ENCODE peak calls at places on chromosome 2, in seven cellular contexts. M, E, X, F, S, B and K are unnamed samples. For H3K4me1, the result is how much of the 10 kb centered on the place peaks cover.

GRCh38 chr2:154457291-154457690 is 241.2 kb upstream of the KCNJ3 start:
- DNase-seq in M (no peak), E (no peak), X (no peak), F (no peak), S (no peak), B (no peak), K (no peak)

GRCh38 chr2:37333256-37333655 is 8.6 kb upstream of the PRKD3 start:
- DNase-seq in M (no peak), E (no peak), X (no peak), F (no peak), S (no peak), B (no peak), K (no peak)

GRCh38 chr2:239957681-239958181 is 67.4 kb downstream of the NDUFA10 start:
- DNase-seq in M (no peak), E (peak), X (no peak), F (no peak), S (peak), B (no peak), K (peak)

GRCh38 chr2:223789423-223789822 is 48.0 kb downstream of the AP1S3 start:
- DNase-seq in M (no peak), E (no peak), X (no peak), F (no peak), S (no peak), B (no peak), K (no peak)

GRCh38 chr2:185507703-185508102 is 230.9 kb upstream of the FSIP2 start:
- DNase-seq in M (no peak), E (no peak), X (no peak), F (no peak), S (no peak), B (no peak), K (no peak)

GRCh38 chr2:41994177-41994576 is 53.6 kb upstream of the PKDCC start:
- DNase-seq in M (no peak), E (no peak), X (no peak), F (no peak), S (no peak), B (peak), K (no peak)

GRCh38 chr2:86038291-86039081 is 67.2 kb downstream of the POLR1A start:
- DNase-seq in M (peak), E (no peak), X (no peak), F (no peak), S (peak), B (no peak), K (no peak)

GRCh38 chr2:104429978-104430740 is 423.8 kb upstream of the POU3F3 start:
- DNase-seq in M (no peak), E (no peak), X (no peak), F (no peak), S (no peak), B (no peak), K (no peak)

GRCh38 chr2:147663964-147664363 is 180.9 kb upstream of the ACVR2A start:
- DNase-seq in M (no peak), E (no peak), X (no peak), F (no peak), S (no peak), B (no peak), K (no peak)

GRCh38 chr2:160415991-160416390 is 77.6 kb downstream of the RBMS1 start:
- DNase-seq in M (no peak), E (no peak), X (no peak), F (no peak), S (no peak), B (no peak), K (no peak)

GRCh38 chr2:238100049-238100820 is at the start of gene ESPNL:
- DNase-seq in M (peak), E (no peak), X (peak), F (peak), S (no peak), B (no peak), K (peak)

DNA sequence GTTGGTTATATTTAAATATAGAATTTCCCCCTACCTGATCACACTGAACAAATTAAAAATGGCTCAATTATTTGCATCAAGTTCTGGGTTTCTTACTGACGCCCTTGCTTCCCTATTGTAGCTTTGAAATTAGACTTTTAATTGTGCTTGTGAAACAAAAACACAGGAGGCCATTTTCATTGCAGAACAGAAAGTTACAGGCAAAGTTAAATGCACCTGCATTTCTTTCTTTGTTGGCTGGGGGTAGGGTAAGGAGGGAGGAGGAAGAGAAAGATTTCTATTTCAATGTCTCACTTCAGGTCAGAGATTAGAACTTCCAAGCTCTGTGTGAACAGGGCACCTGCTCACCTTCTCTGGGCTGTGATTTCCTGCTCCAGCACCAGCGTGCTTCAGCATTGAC is 199.6 kb downstream of the BCL11A start:
- DNase-seq in M (no peak), E (no peak), X (no peak), F (no peak), S (no peak), B (no peak), K (no peak)
- H3K4me3 ChIP-seq in M (no peak), E (no peak), X (no peak), F (no peak), S (no peak), B (no peak), K (no peak)

GRCh38 chr2:8677646-8678592 is 3.9 kb upstream of the ID2 start:
- DNase-seq in M (peak), E (peak), X (peak), F (peak), S (peak), B (no peak), K (peak)

GRCh38 chr2:8676915-8677645 is 4.8 kb upstream of the ID2 start:
- DNase-seq in M (no peak), E (peak), X (no peak), F (no peak), S (no peak), B (no peak), K (no peak)

GRCh38 chr2:8675543-8675942 is 6.3 kb upstream of the ID2 start:
- DNase-seq in M (no peak), E (no peak), X (peak), F (no peak), S (no peak), B (no peak), K (no peak)

GRCh38 chr2:8674420-8675009 is 7.3 kb upstream of the ID2 start:
- DNase-seq in M (no peak), E (no peak), X (no peak), F (no peak), S (no peak), B (no peak), K (no peak)

DNA sequence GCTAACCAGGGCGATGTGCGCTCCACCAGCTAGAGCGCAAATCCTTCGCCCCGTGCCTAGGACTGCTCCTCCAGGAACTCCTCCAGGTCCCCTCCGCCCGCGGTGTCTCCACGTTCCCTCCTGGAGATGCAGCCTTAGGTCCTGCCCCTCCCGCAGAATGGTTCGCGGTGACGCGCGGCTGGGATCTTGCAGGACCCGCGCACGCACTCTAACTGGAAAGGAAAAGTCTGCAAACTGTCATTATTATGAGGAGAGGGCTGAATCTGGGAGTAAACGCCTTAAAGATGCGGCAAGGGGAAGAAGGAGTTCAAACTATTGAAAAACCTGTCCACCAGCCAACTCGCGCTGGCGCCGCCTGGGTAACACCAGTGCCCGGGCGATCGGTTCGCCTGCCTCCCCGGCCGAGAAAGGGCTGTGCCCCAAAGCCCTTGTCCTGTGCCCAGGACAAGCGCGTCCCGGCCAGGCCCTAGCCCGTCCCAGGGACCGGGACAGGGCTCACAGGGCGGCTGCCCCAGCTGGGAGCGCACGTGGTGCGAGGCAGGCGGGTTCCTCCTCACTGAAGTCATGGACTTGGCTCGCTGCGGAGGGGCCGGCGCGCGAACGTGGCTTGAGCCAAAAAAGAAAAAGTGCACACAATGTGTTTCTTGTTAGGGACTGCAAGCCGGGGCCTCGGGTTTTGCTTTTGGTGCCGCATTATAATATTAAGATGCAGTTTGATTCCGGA is 5.5 kb upstream of the ID2 start:
- DNase-seq in M (peak), E (peak), X (peak), F (no peak), S (peak), B (no peak), K (peak)
- H3K4me1 ChIP-seq in M (under half), E (under half), X (under half), F (under half), S (under half), B (under half), K (under half)

DNA sequence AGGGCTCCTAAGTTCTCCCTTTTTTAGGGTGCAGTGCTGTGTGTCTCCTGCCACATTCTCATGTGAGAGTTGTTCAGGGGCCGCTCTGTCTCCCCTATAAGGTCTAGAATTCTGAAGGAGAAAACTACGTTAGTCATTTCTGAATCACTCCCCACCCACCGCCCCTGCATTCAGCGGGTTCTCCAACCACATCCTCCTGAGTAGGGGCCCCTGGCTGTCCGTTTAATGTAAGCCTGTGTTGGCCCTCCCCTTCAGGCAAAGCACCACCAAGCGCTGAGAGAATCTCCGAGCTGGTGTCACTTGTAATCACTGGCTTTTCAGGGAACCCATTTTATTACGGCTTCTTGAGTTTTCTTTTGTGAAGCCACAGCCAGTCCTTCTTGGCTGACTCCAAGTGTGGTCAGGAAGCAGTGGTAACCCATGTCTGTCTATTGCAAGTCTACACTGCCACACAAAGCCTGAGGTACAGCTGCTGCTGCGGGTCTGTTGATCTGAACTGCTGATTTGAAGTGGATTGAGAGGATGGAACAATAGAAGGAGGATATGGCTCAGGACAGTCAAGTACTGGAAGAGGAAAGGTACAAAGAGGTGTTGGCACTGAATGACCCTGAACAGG is 16.9 kb downstream of the LCT start:
- DNase-seq in M (no peak), E (no peak), X (no peak), F (no peak), S (no peak), B (no peak), K (no peak)
- H3K4me3 ChIP-seq in M (no peak), E (no peak), X (no peak), F (no peak), S (no peak), B (no peak), K (no peak)

DNA sequence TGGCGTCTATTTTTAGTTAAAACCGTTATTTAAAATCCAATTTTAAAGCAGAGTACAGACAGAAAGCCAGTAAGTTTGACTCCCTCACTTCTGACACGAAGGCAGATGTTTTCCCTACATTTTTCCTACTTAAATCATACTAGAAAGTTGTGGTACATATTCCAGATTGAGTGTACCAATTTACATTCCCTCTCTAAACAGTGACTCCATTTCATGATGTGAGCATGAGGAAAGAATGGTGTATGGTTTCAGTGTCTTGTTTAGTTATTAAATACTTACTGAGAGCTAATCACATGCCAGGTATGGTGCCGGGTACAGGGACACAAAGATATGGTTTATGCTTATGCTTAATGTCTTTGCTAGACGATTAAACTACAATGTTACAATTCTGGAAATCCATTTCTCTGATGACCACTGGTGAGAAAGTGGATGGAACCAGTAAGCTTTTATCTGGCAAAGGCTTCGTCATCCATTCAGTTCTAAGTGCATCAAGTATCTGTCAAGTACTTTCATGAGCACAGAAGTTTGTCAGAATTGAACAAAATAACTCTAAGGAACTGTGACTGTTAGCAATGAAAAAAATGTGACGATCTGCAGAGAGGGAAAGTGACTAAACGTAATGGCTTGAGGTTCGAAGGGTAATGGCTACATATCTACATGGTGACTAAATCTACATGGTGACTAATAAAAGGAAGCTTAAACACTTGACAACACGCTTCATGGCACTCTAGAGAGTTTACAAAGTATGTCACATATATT is 25.7 kb downstream of the MAP4K3 start:
- DNase-seq in M (no peak), E (no peak), X (no peak), F (peak), S (no peak), B (peak), K (no peak)
- H3K4me1 ChIP-seq in M (under half), E (half or more), X (under half), F (under half), S (under half), B (under half), K (half or more)

GRCh38 chr2:172252154-172252553 is 149.5 kb upstream of the DLX2 start:
- DNase-seq in M (no peak), E (no peak), X (no peak), F (peak), S (no peak), B (peak), K (peak)

GRCh38 chr2:172249986-172250385 is 147.3 kb upstream of the DLX2 start:
- DNase-seq in M (no peak), E (no peak), X (no peak), F (no peak), S (no peak), B (peak), K (no peak)

GRCh38 chr2:172250801-172251200 is 148.1 kb upstream of the DLX2 start:
- DNase-seq in M (no peak), E (no peak), X (no peak), F (no peak), S (no peak), B (no peak), K (no peak)

GRCh38 chr2:172249336-172249735 is 146.6 kb upstream of the DLX2 start:
- DNase-seq in M (no peak), E (no peak), X (no peak), F (no peak), S (no peak), B (peak), K (no peak)

DNA sequence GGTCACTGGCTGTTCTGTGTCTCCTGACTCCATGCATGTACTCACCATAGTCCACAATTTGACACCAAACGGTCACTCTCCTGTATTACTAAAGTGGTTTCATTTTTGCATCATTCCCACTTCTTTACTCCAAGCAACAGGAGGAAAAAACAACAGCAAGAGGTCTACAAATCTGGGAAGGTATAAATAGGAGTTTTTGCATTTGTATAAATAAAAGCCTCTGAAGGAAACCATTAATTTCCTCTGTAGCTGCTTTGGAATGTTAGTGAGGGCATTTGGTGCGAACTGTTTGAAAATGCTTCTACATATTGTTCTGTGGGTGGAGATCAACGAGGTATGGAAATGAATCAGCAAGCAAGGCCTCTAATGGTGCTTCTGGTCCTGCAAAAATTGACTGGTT is 148.5 kb upstream of the DLX2 start:
- DNase-seq in M (no peak), E (no peak), X (no peak), F (no peak), S (no peak), B (no peak), K (no peak)
- H3K4me3 ChIP-seq in M (no peak), E (no peak), X (no peak), F (no peak), S (no peak), B (no peak), K (no peak)